ENCODE peak calls at places on chromosomes 3 and 15, in five cellular contexts. T is transverse colon, B is fibroblast of lung, J is brain microvascular endothelial cell, S is body of pancreas. Z is an unnamed sample.

GRCh38 chr3:56269755-56270154 is 198.5 kb downstream of the ERC2 start:
- DNase-seq in J (no peak), T (no peak), B (peak; percentile 21), S (no peak), Z (peak; percentile 8)

GRCh38 chr3:127020543-127020942 is 37.6 kb downstream of the PLXNA1 start:
- DNase-seq in T (no peak), J (no peak), B (no peak), S (no peak), Z (no peak)

GRCh38 chr3:14976317-14976716 is 28.9 kb downstream of the NR2C2 start:
- DNase-seq in T (no peak), B (no peak), J (no peak), S (no peak), Z (no peak)

GRCh38 chr15:49084285-49084570 is 38.0 kb upstream of the SECISBP2L start:
- DNase-seq in J (no peak), T (no peak), S (no peak), B (no peak), Z (no peak)

GRCh38 chr3:42712344-42712648 is 9.7 kb upstream of the HHATL start:
- DNase-seq in S (no peak), B (no peak), J (no peak), T (no peak), Z (no peak)

GRCh38 chr3:70748593-70748992 is 436.2 kb upstream of the MDFIC2 start:
- DNase-seq in S (no peak), B (no peak), T (no peak), J (no peak), Z (no peak)

GRCh38 chr3:111215481-111215880 is 143.9 kb downstream of the NECTIN3 start:
- DNase-seq in B (no peak), S (no peak), T (no peak), J (no peak), Z (no peak)

GRCh38 chr3:177906573-177907229 is 629.5 kb upstream of the KCNMB2 start:
- DNase-seq in T (no peak), B (no peak), S (no peak), J (no peak), Z (no peak)

GRCh38 chr15:59622289-59622688 is 10.7 kb downstream of the GCNT3 start:
- DNase-seq in T (peak; percentile 84), S (peak; percentile 48), J (peak; percentile 69), B (peak; percentile 27), Z (peak; percentile 36)

GRCh38 chr3:165206454-165207266 is 10.5 kb upstream of the SLITRK3 start:
- DNase-seq in J (peak; percentile 74), B (peak; percentile 81), T (peak; percentile 69), S (peak; percentile 85), Z (peak; percentile 84)

GRCh38 chr15:70093070-70093469 is 4.6 kb downstream of the TLE3 start:
- DNase-seq in B (peak; percentile 34), J (no peak), T (no peak), S (no peak), Z (no peak)

GRCh38 chr3:62051506-62051905 is 321.8 kb downstream of the FEZF2 start:
- DNase-seq in S (peak; percentile 78), J (peak; percentile 45), T (peak; percentile 47), B (peak; percentile 51), Z (peak; percentile 27)

GRCh38 chr15:33029247-33029646 is 165.3 kb downstream of the FMN1 start:
- DNase-seq in T (no peak), S (no peak), B (peak; percentile 47), J (no peak), Z (no peak)

GRCh38 chr15:68299436-68299835 is 21.9 kb downstream of the FEM1B start:
- DNase-seq in S (no peak), J (no peak), B (no peak), T (no peak), Z (peak; percentile 22)
- H3K4me3 ChIP-seq in S (no peak overlapping the region), J (no peak overlapping the region), B (peak overlapping the region; percentile 26), T (no peak overlapping the region), Z (no peak overlapping the region)

DNA sequence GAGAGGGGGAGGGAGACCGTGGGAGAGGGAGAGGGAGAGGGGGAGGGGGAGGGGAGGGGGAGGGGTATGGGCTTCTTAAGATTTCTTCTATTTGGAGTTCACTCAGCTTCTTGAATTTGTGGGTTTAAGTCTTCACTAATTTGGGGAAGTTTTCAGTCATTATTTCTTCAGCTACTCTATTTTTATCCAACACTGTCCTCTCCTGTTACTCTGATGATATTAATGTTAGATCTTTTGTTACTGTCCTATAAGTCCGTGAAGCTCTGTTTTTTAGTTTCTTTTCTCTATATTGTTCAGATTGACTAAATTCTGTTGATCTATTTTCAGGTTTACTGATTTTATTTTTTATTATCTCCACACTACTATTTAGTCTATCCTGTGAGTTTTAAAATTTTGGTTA is 351.5 kb upstream of the TPM1 start:
- DNase-seq in T (no peak), S (no peak), B (peak; percentile 8), J (no peak), Z (no peak)
- TF ChIP-seq CTCF in T (no peak), S (no peak), B (no peak), J (no peak), Z (no peak)

DNA sequence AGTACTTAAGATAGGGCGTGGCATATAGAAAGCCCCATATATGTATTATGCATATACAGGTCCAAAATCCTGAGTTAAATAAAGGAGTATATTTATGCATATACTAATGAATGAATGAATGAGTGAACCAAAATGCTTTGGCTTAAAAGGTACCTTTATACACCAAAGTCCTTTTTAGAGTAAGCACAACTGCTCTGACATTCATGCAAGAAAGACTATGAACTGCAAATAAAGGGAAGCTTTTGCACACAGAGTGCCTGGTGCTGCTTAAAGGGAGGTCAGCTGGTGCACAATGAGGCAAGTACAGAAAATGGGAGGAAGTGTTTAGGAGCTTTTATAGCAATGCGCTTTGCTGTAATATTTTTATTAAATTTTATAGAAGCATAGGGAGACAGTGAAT is 214.0 kb downstream of the KLF13 start:
- DNase-seq in B (no peak), S (no peak), J (no peak), T (no peak), Z (no peak)
- H3K4me3 ChIP-seq in B (no peak overlapping the region), S (no peak overlapping the region), J (no peak overlapping the region), T (no peak overlapping the region), Z (no peak overlapping the region)

GRCh38 chr3:102179321-102180290 is 255.2 kb upstream of the ZPLD1 start:
- DNase-seq in B (peak; percentile 31), T (no peak), J (peak; percentile 62), S (no peak), Z (peak; percentile 49)
- TF ChIP-seq CTCF in B (no peak), T (no peak), J (no peak), S (no peak), Z (no peak)